ENCODE peak calls at places on chromosomes 16 and 17, in five cellular contexts. Z is fibroblast of lung, O is upper lobe of right lung, A is colonic mucosa, V is lung. J is an unnamed sample.

GRCh38 chr16:76946879-76947278 is 244.1 kb upstream of the MON1B start:
- DNase-seq in Z (peak), O (no peak), A (no peak), V (no peak), J (peak)

GRCh38 chr17:58082341-58082869 is 814 bp upstream of the DYNLL2 start:
- DNase-seq in Z (no peak), O (no peak), A (no peak), V (no peak), J (no peak)

GRCh38 chr16:24430937-24431760 is 108.2 kb upstream of the RBBP6 start:
- DNase-seq in Z (no peak), O (no peak), A (no peak), V (no peak), J (peak)

GRCh38 chr17:81200695-81201580 is 21.8 kb downstream of the CEP131 start:
- DNase-seq in Z (peak), O (no peak), A (peak), V (peak), J (peak)

GRCh38 chr17:79583475-79583874 is 27.4 kb downstream of the RBFOX3 start:
- DNase-seq in Z (no peak), O (no peak), A (no peak), V (no peak), J (no peak)

GRCh38 chr16:69311533-69312388 is 611 bp downstream of the VPS4A start:
- DNase-seq in Z (peak), O (peak), A (peak), V (no peak), J (peak)

GRCh38 chr16:89373355-89374110 is 116.8 kb downstream of the ANKRD11 start:
- DNase-seq in Z (peak), O (no peak), A (no peak), V (no peak), J (no peak)

GRCh38 chr16:53714080-53715050 is 10.4 kb downstream of the FTO start:
- DNase-seq in Z (peak), O (no peak), A (no peak), V (no peak), J (peak)

GRCh38 chr16:9092282-9092962 is 978 bp downstream of the HAPSTR1 start:
- DNase-seq in Z (no peak), O (peak), A (peak), V (peak), J (peak)

GRCh38 chr17:27552467-27552779 is 78.6 kb upstream of the LGALS9 start:
- DNase-seq in Z (peak), O (peak), A (no peak), V (no peak), J (no peak)

GRCh38 chr17:835263-835662 is 53.1 kb downstream of the MRM3 start:
- DNase-seq in Z (peak), O (no peak), A (no peak), V (no peak), J (no peak)

GRCh38 chr16:31322500-31322899 is 32.5 kb upstream of the ITGAX start:
- DNase-seq in Z (no peak), O (no peak), A (no peak), V (no peak), J (no peak)

GRCh38 chr17:78419970-78420820 is 41.7 kb downstream of the PGS1 start:
- DNase-seq in Z (no peak), O (no peak), A (no peak), V (no peak), J (no peak)

GRCh38 chr16:4097826-4098240 is 18.4 kb downstream of the ADCY9 start:
- DNase-seq in Z (peak), O (no peak), A (no peak), V (no peak), J (no peak)

GRCh38 chr17:75557075-75557851 is 30.3 kb upstream of the MYO15B start:
- DNase-seq in Z (peak), O (peak), A (peak), V (peak), J (no peak)

GRCh38 chr17:80146121-80147034 is 550 bp downstream of the EIF4A3 start:
- DNase-seq in Z (no peak), O (no peak), A (peak), V (peak), J (peak)

GRCh38 chr17:80064696-80065095 is 28.3 kb downstream of the CCDC40 start:
- DNase-seq in Z (no peak), O (no peak), A (no peak), V (no peak), J (no peak)

GRCh38 chr16:87551487-87551886 is 50.8 kb upstream of the JPH3 start:
- DNase-seq in Z (peak), O (no peak), A (no peak), V (no peak), J (no peak)

DNA sequence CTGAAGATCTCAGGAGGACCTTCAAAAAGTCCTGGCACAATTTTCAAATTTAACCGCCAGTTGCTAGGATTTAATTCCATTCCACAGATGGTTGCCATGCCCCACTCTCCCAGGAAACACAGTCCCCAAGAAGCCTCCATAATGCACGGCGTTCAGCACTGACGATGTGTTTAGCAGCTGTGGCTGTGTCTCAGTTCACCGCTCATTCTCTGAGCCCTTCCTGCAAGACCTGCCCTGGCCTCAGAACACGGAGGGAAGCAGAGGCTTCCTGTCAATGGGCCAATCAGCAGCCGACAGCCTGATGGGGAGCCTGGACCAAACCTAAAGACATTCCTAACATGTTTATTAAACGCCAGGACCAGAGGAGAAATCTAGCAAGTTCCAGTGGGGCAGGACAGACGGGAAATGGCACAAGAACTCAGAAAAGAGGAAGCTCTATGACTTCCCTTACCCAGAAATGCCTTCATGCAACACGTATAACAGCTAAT is 4.9 kb downstream of the MYLK3 start:
- DNase-seq in Z (peak), O (peak), A (no peak), V (no peak), J (no peak)
- H3K27ac ChIP-seq in Z (no peak), O (no peak), A (no peak), V (peak), J (no peak)

GRCh38 chr16:1950559-1950958 is 3.9 kb downstream of the RPL3L start:
- DNase-seq in Z (no peak), O (no peak), A (no peak), V (no peak), J (no peak)
- H3K27ac ChIP-seq in Z (no peak), O (no peak), A (no peak), V (peak), J (no peak)

DNA sequence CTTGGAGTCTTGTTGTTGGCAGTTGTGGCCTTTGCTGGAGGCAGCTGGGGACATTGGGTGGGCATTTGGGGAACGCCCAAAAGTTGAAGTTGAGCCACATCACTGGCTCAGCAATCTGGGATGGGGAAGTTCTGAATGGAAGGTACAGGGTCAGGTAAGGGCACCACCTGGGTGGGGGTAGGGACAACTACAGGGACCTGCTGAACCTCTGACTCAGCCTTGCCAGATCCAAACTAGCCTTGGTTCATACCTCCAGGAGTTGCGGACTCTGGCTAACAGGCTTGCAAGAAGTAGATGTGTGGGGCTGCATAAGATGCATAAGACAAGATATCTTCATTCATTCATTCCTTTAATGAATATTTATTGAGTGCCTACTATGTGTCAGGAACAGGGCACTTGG is 16.0 kb downstream of the FMNL1 start:
- DNase-seq in Z (no peak), O (no peak), A (no peak), V (no peak), J (no peak)
- H3K27ac ChIP-seq in Z (no peak), O (no peak), A (no peak), V (no peak), J (no peak)

DNA sequence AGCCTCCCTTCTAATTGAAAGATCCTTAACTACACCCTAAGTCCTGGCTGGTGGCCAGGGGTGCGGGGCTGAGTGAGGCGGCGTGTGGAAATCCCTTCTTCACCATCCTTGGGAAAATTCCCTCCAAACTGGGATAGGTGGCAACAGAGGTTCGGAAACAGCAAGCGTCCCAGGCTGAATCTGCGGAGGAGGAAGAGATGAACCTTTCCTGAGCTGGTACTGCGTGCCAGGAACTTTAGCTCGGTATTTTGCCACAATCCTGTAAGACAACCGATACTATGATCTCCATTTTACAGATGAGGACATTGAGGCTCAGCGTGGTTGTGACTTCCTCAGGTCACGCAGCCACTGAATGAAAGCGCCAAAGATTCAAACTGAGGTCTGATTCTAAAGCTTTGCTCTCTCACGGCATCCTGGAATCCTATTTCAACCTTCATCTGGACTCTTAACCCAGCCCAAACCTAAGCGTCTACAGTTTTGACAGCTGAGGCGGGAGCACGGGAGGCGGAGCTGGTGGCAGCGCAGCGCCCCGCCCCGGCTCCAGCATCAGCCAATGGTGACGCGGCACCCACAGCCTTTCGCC is 570 bp upstream of the CYLD start:
- DNase-seq in Z (peak), O (peak), A (peak), V (no peak), J (no peak)
- H3K27ac ChIP-seq in Z (peak), O (peak), A (peak), V (peak), J (no peak)

DNA sequence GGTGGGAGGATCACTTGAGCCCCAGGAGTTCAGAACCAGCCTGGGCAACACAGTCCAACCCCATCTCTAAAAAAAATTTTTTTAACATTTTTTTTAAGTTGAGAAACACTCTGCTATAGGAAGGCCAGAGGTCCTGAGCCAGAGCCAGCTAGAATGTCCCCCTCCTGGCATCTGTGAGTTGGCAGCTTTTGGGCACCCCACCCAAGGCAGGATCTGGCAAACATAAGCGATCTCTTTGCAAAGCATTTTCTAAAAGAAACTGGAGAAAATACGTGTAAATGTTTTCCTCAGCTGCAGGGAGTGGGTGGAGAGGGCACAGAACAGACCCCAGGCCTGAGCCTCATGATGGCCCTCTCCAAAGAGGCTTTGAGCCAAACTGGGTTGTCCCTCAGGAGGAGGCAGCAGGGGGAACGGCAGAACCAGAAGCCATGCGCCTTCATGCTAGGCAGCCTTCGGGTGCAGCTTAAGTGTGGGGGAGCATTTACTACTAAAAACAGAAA is 11.7 kb downstream of the CAVIN1 start:
- DNase-seq in Z (no peak), O (no peak), A (no peak), V (no peak), J (no peak)
- H3K27ac ChIP-seq in Z (no peak), O (peak), A (no peak), V (peak), J (no peak)

GRCh38 chr16:2212362-2213324 is 2.0 kb upstream of the BRICD5 start:
- DNase-seq in Z (no peak), O (peak), A (no peak), V (peak), J (no peak)
- H3K27ac ChIP-seq in Z (no peak), O (peak), A (peak), V (peak), J (no peak)

GRCh38 chr17:82440991-82441627 is 9.4 kb downstream of the CYBC1 start:
- DNase-seq in Z (peak), O (peak), A (no peak), V (no peak), J (peak)
- H3K27ac ChIP-seq in Z (no peak), O (peak), A (no peak), V (no peak), J (no peak)